ENCODE peak calls at places on chromosomes 6 and 20, in eight cellular contexts. One of them, this sample, is unnamed.

GRCh38 chr6:27280064-27280539 is 32.0 kb downstream of the POM121L2 start:
- DNase-seq in NCI-H1092: no peak
- DNase-seq in iris pigment epithelial cell: peak
- DNase-seq in heart right ventricle: no peak
- DNase-seq in activated naive CD8-positive, alpha-beta T cell treated with anti-CD3 and anti-CD28 coated beads, Interleukin-2, amount 10 ng/mL, durations not matched to agents 7 days and 5 days: no peak
- DNase-seq in T-helper 17 cell: no peak
- DNase-seq in HT1080: peak
- DNase-seq in K562: peak
- DNase-seq in this sample: no peak

GRCh38 chr6:6545616-6546317 is 42.8 kb upstream of the LY86 start:
- DNase-seq in NCI-H1092: no peak
- DNase-seq in iris pigment epithelial cell: no peak
- DNase-seq in heart right ventricle: no peak
- DNase-seq in activated naive CD8-positive, alpha-beta T cell treated with anti-CD3 and anti-CD28 coated beads, Interleukin-2, amount 10 ng/mL, durations not matched to agents 7 days and 5 days: no peak
- DNase-seq in T-helper 17 cell: no peak
- DNase-seq in HT1080: no peak
- DNase-seq in K562: no peak
- DNase-seq in this sample: no peak

GRCh38 chr20:20487811-20488210 is 119.9 kb downstream of the INSM1 start:
- DNase-seq in NCI-H1092: no peak
- DNase-seq in iris pigment epithelial cell: peak
- DNase-seq in heart right ventricle: no peak
- DNase-seq in activated naive CD8-positive, alpha-beta T cell treated with anti-CD3 and anti-CD28 coated beads, Interleukin-2, amount 10 ng/mL, durations not matched to agents 7 days and 5 days: no peak
- DNase-seq in T-helper 17 cell: no peak
- DNase-seq in HT1080: no peak
- DNase-seq in K562: no peak
- DNase-seq in this sample: no peak

GRCh38 chr6:75206338-75207210 is 721 bp upstream of the COL12A1 start:
- DNase-seq in NCI-H1092: no peak
- DNase-seq in iris pigment epithelial cell: peak
- DNase-seq in heart right ventricle: no peak
- DNase-seq in activated naive CD8-positive, alpha-beta T cell treated with anti-CD3 and anti-CD28 coated beads, Interleukin-2, amount 10 ng/mL, durations not matched to agents 7 days and 5 days: peak
- DNase-seq in T-helper 17 cell: no peak
- DNase-seq in HT1080: no peak
- DNase-seq in K562: no peak
- DNase-seq in this sample: peak

GRCh38 chr20:24983896-24984295 is 8.7 kb downstream of the APMAP start:
- DNase-seq in NCI-H1092: no peak
- DNase-seq in iris pigment epithelial cell: no peak
- DNase-seq in heart right ventricle: no peak
- DNase-seq in activated naive CD8-positive, alpha-beta T cell treated with anti-CD3 and anti-CD28 coated beads, Interleukin-2, amount 10 ng/mL, durations not matched to agents 7 days and 5 days: no peak
- DNase-seq in T-helper 17 cell: no peak
- DNase-seq in HT1080: no peak
- DNase-seq in K562: no peak
- DNase-seq in this sample: no peak

GRCh38 chr6:159633196-159633595 is 59.8 kb downstream of the SOD2 start:
- DNase-seq in NCI-H1092: no peak
- DNase-seq in iris pigment epithelial cell: peak
- DNase-seq in heart right ventricle: no peak
- DNase-seq in activated naive CD8-positive, alpha-beta T cell treated with anti-CD3 and anti-CD28 coated beads, Interleukin-2, amount 10 ng/mL, durations not matched to agents 7 days and 5 days: no peak
- DNase-seq in T-helper 17 cell: no peak
- DNase-seq in HT1080: peak
- DNase-seq in K562: peak
- DNase-seq in this sample: no peak

GRCh38 chr20:44068311-44068710 is 118.7 kb downstream of the JPH2 start:
- DNase-seq in NCI-H1092: no peak
- DNase-seq in iris pigment epithelial cell: no peak
- DNase-seq in heart right ventricle: no peak
- DNase-seq in activated naive CD8-positive, alpha-beta T cell treated with anti-CD3 and anti-CD28 coated beads, Interleukin-2, amount 10 ng/mL, durations not matched to agents 7 days and 5 days: peak
- DNase-seq in T-helper 17 cell: no peak
- DNase-seq in HT1080: no peak
- DNase-seq in K562: peak
- DNase-seq in this sample: no peak

GRCh38 chr6:90709597-90709996 is 122.7 kb upstream of the MAP3K7 start:
- DNase-seq in NCI-H1092: no peak
- DNase-seq in iris pigment epithelial cell: no peak
- DNase-seq in heart right ventricle: no peak
- DNase-seq in activated naive CD8-positive, alpha-beta T cell treated with anti-CD3 and anti-CD28 coated beads, Interleukin-2, amount 10 ng/mL, durations not matched to agents 7 days and 5 days: no peak
- DNase-seq in T-helper 17 cell: no peak
- DNase-seq in HT1080: no peak
- DNase-seq in K562: no peak
- DNase-seq in this sample: no peak

GRCh38 chr20:7161690-7162089 is 394.2 kb downstream of the BMP2 start:
- DNase-seq in NCI-H1092: no peak
- DNase-seq in iris pigment epithelial cell: peak
- DNase-seq in heart right ventricle: peak
- DNase-seq in activated naive CD8-positive, alpha-beta T cell treated with anti-CD3 and anti-CD28 coated beads, Interleukin-2, amount 10 ng/mL, durations not matched to agents 7 days and 5 days: no peak
- DNase-seq in T-helper 17 cell: no peak
- DNase-seq in HT1080: no peak
- DNase-seq in K562: no peak
- DNase-seq in this sample: no peak

GRCh38 chr6:158011478-158011920 is 29.8 kb downstream of the SYNJ2 start:
- DNase-seq in NCI-H1092: no peak
- DNase-seq in iris pigment epithelial cell: peak
- DNase-seq in heart right ventricle: no peak
- DNase-seq in activated naive CD8-positive, alpha-beta T cell treated with anti-CD3 and anti-CD28 coated beads, Interleukin-2, amount 10 ng/mL, durations not matched to agents 7 days and 5 days: no peak
- DNase-seq in T-helper 17 cell: no peak
- DNase-seq in HT1080: peak
- DNase-seq in K562: no peak
- DNase-seq in this sample: no peak

GRCh38 chr20:50913976-50914375 is 17.3 kb downstream of the ADNP start:
- DNase-seq in NCI-H1092: no peak
- DNase-seq in iris pigment epithelial cell: peak
- DNase-seq in heart right ventricle: no peak
- DNase-seq in activated naive CD8-positive, alpha-beta T cell treated with anti-CD3 and anti-CD28 coated beads, Interleukin-2, amount 10 ng/mL, durations not matched to agents 7 days and 5 days: no peak
- DNase-seq in T-helper 17 cell: no peak
- DNase-seq in HT1080: peak
- DNase-seq in K562: peak
- DNase-seq in this sample: no peak

GRCh38 chr20:47126374-47126705 is 230.2 kb downstream of the ZMYND8 start:
- DNase-seq in NCI-H1092: no peak
- DNase-seq in iris pigment epithelial cell: no peak
- DNase-seq in heart right ventricle: no peak
- DNase-seq in activated naive CD8-positive, alpha-beta T cell treated with anti-CD3 and anti-CD28 coated beads, Interleukin-2, amount 10 ng/mL, durations not matched to agents 7 days and 5 days: no peak
- DNase-seq in T-helper 17 cell: no peak
- DNase-seq in HT1080: no peak
- DNase-seq in K562: no peak
- DNase-seq in this sample: no peak

GRCh38 chr6:131183427-131184095 is 48.3 kb downstream of the AKAP7 start:
- DNase-seq in NCI-H1092: no peak
- DNase-seq in iris pigment epithelial cell: no peak
- DNase-seq in heart right ventricle: no peak
- DNase-seq in activated naive CD8-positive, alpha-beta T cell treated with anti-CD3 and anti-CD28 coated beads, Interleukin-2, amount 10 ng/mL, durations not matched to agents 7 days and 5 days: no peak
- DNase-seq in T-helper 17 cell: no peak
- DNase-seq in HT1080: no peak
- DNase-seq in K562: no peak
- DNase-seq in this sample: no peak

GRCh38 chr6:6841571-6841970 is 253.1 kb downstream of the LY86 start:
- DNase-seq in NCI-H1092: no peak
- DNase-seq in iris pigment epithelial cell: no peak
- DNase-seq in heart right ventricle: no peak
- DNase-seq in activated naive CD8-positive, alpha-beta T cell treated with anti-CD3 and anti-CD28 coated beads, Interleukin-2, amount 10 ng/mL, durations not matched to agents 7 days and 5 days: no peak
- DNase-seq in T-helper 17 cell: no peak
- DNase-seq in HT1080: no peak
- DNase-seq in K562: no peak
- DNase-seq in this sample: peak

GRCh38 chr6:111765681-111766523 is 107.3 kb downstream of the FYN start:
- DNase-seq in NCI-H1092: no peak
- DNase-seq in iris pigment epithelial cell: peak
- DNase-seq in heart right ventricle: no peak
- DNase-seq in activated naive CD8-positive, alpha-beta T cell treated with anti-CD3 and anti-CD28 coated beads, Interleukin-2, amount 10 ng/mL, durations not matched to agents 7 days and 5 days: no peak
- DNase-seq in T-helper 17 cell: no peak
- DNase-seq in HT1080: no peak
- DNase-seq in K562: no peak
- DNase-seq in this sample: no peak

GRCh38 chr20:45419188-45420091 is 3.5 kb downstream of the PIGT start:
- DNase-seq in NCI-H1092: peak
- DNase-seq in iris pigment epithelial cell: peak
- DNase-seq in heart right ventricle: peak
- DNase-seq in activated naive CD8-positive, alpha-beta T cell treated with anti-CD3 and anti-CD28 coated beads, Interleukin-2, amount 10 ng/mL, durations not matched to agents 7 days and 5 days: no peak
- DNase-seq in T-helper 17 cell: no peak
- DNase-seq in HT1080: peak
- DNase-seq in K562: no peak
- DNase-seq in this sample: peak

GRCh38 chr6:20946037-20946436 is 411.8 kb downstream of the CDKAL1 start:
- DNase-seq in NCI-H1092: no peak
- DNase-seq in iris pigment epithelial cell: peak
- DNase-seq in heart right ventricle: no peak
- DNase-seq in activated naive CD8-positive, alpha-beta T cell treated with anti-CD3 and anti-CD28 coated beads, Interleukin-2, amount 10 ng/mL, durations not matched to agents 7 days and 5 days: no peak
- DNase-seq in T-helper 17 cell: no peak
- DNase-seq in HT1080: peak
- DNase-seq in K562: no peak
- DNase-seq in this sample: no peak

GRCh38 chr6:31525553-31525931 is 3.2 kb upstream of the MCCD1 start:
- DNase-seq in NCI-H1092: no peak
- DNase-seq in iris pigment epithelial cell: no peak
- DNase-seq in heart right ventricle: no peak
- DNase-seq in activated naive CD8-positive, alpha-beta T cell treated with anti-CD3 and anti-CD28 coated beads, Interleukin-2, amount 10 ng/mL, durations not matched to agents 7 days and 5 days: no peak
- DNase-seq in T-helper 17 cell: no peak
- DNase-seq in HT1080: no peak
- DNase-seq in K562: peak
- DNase-seq in this sample: no peak

GRCh38 chr6:111661541-111662041 is 55.9 kb upstream of the TRAF3IP2 start:
- DNase-seq in NCI-H1092: no peak
- DNase-seq in iris pigment epithelial cell: no peak
- DNase-seq in heart right ventricle: no peak
- DNase-seq in activated naive CD8-positive, alpha-beta T cell treated with anti-CD3 and anti-CD28 coated beads, Interleukin-2, amount 10 ng/mL, durations not matched to agents 7 days and 5 days: no peak
- DNase-seq in T-helper 17 cell: no peak
- DNase-seq in HT1080: no peak
- DNase-seq in K562: no peak
- DNase-seq in this sample: no peak

GRCh38 chr6:30793521-30794194 is 49.3 kb upstream of the IER3 start:
- DNase-seq in NCI-H1092: no peak
- DNase-seq in iris pigment epithelial cell: peak
- DNase-seq in heart right ventricle: no peak
- DNase-seq in activated naive CD8-positive, alpha-beta T cell treated with anti-CD3 and anti-CD28 coated beads, Interleukin-2, amount 10 ng/mL, durations not matched to agents 7 days and 5 days: no peak
- DNase-seq in T-helper 17 cell: no peak
- DNase-seq in HT1080: peak
- DNase-seq in K562: no peak
- DNase-seq in this sample: no peak

GRCh38 chr6:155117266-155117665 is 122.2 kb downstream of the TIAM2 start:
- DNase-seq in NCI-H1092: no peak
- DNase-seq in iris pigment epithelial cell: peak
- DNase-seq in heart right ventricle: no peak
- DNase-seq in activated naive CD8-positive, alpha-beta T cell treated with anti-CD3 and anti-CD28 coated beads, Interleukin-2, amount 10 ng/mL, durations not matched to agents 7 days and 5 days: no peak
- DNase-seq in T-helper 17 cell: no peak
- DNase-seq in HT1080: no peak
- DNase-seq in K562: no peak
- DNase-seq in this sample: no peak

GRCh38 chr6:170282512-170283158 is 8.2 kb downstream of the DLL1 start:
- DNase-seq in NCI-H1092: no peak
- DNase-seq in iris pigment epithelial cell: no peak
- DNase-seq in heart right ventricle: no peak
- DNase-seq in activated naive CD8-positive, alpha-beta T cell treated with anti-CD3 and anti-CD28 coated beads, Interleukin-2, amount 10 ng/mL, durations not matched to agents 7 days and 5 days: no peak
- DNase-seq in T-helper 17 cell: no peak
- DNase-seq in HT1080: no peak
- DNase-seq in K562: no peak
- DNase-seq in this sample: no peak

GRCh38 chr6:136961848-136962247 is 39.7 kb downstream of the SLC35D3 start:
- DNase-seq in NCI-H1092: peak
- DNase-seq in iris pigment epithelial cell: no peak
- DNase-seq in heart right ventricle: no peak
- DNase-seq in activated naive CD8-positive, alpha-beta T cell treated with anti-CD3 and anti-CD28 coated beads, Interleukin-2, amount 10 ng/mL, durations not matched to agents 7 days and 5 days: no peak
- DNase-seq in T-helper 17 cell: no peak
- DNase-seq in HT1080: no peak
- DNase-seq in K562: no peak
- DNase-seq in this sample: no peak

GRCh38 chr6:32166411-32167061 is 2.1 kb downstream of the EGFL8 start:
- DNase-seq in NCI-H1092: no peak
- DNase-seq in iris pigment epithelial cell: no peak
- DNase-seq in heart right ventricle: no peak
- DNase-seq in activated naive CD8-positive, alpha-beta T cell treated with anti-CD3 and anti-CD28 coated beads, Interleukin-2, amount 10 ng/mL, durations not matched to agents 7 days and 5 days: no peak
- DNase-seq in T-helper 17 cell: no peak
- DNase-seq in HT1080: no peak
- DNase-seq in K562: peak
- DNase-seq in this sample: peak

GRCh38 chr6:144315226-144315980 is 30.3 kb downstream of the UTRN start:
- DNase-seq in NCI-H1092: no peak
- DNase-seq in iris pigment epithelial cell: no peak
- DNase-seq in heart right ventricle: peak
- DNase-seq in activated naive CD8-positive, alpha-beta T cell treated with anti-CD3 and anti-CD28 coated beads, Interleukin-2, amount 10 ng/mL, durations not matched to agents 7 days and 5 days: no peak
- DNase-seq in T-helper 17 cell: no peak
- DNase-seq in HT1080: no peak
- DNase-seq in K562: no peak
- DNase-seq in this sample: no peak

GRCh38 chr20:62020935-62021701 is 44.6 kb downstream of the TAF4 start:
- DNase-seq in NCI-H1092: no peak
- DNase-seq in iris pigment epithelial cell: peak
- DNase-seq in heart right ventricle: peak
- DNase-seq in activated naive CD8-positive, alpha-beta T cell treated with anti-CD3 and anti-CD28 coated beads, Interleukin-2, amount 10 ng/mL, durations not matched to agents 7 days and 5 days: no peak
- DNase-seq in T-helper 17 cell: no peak
- DNase-seq in HT1080: no peak
- DNase-seq in K562: no peak
- DNase-seq in this sample: peak

GRCh38 chr20:22423190-22423832 is 161.1 kb downstream of the FOXA2 start:
- DNase-seq in NCI-H1092: no peak
- DNase-seq in iris pigment epithelial cell: no peak
- DNase-seq in heart right ventricle: no peak
- DNase-seq in activated naive CD8-positive, alpha-beta T cell treated with anti-CD3 and anti-CD28 coated beads, Interleukin-2, amount 10 ng/mL, durations not matched to agents 7 days and 5 days: no peak
- DNase-seq in T-helper 17 cell: no peak
- DNase-seq in HT1080: no peak
- DNase-seq in K562: no peak
- DNase-seq in this sample: no peak

GRCh38 chr6:42306439-42307140 is 88.9 kb upstream of the MRPS10 start:
- DNase-seq in NCI-H1092: no peak
- DNase-seq in iris pigment epithelial cell: no peak
- DNase-seq in heart right ventricle: no peak
- DNase-seq in activated naive CD8-positive, alpha-beta T cell treated with anti-CD3 and anti-CD28 coated beads, Interleukin-2, amount 10 ng/mL, durations not matched to agents 7 days and 5 days: no peak
- DNase-seq in T-helper 17 cell: no peak
- DNase-seq in HT1080: no peak
- DNase-seq in K562: no peak
- DNase-seq in this sample: no peak

GRCh38 chr6:90415178-90415577 is 118.5 kb upstream of the BACH2 start:
- DNase-seq in NCI-H1092: no peak
- DNase-seq in iris pigment epithelial cell: no peak
- DNase-seq in heart right ventricle: no peak
- DNase-seq in activated naive CD8-positive, alpha-beta T cell treated with anti-CD3 and anti-CD28 coated beads, Interleukin-2, amount 10 ng/mL, durations not matched to agents 7 days and 5 days: no peak
- DNase-seq in T-helper 17 cell: no peak
- DNase-seq in HT1080: no peak
- DNase-seq in K562: no peak
- DNase-seq in this sample: no peak

GRCh38 chr20:57089701-57090144 is 176.7 kb downstream of the BMP7 start:
- DNase-seq in NCI-H1092: peak
- DNase-seq in iris pigment epithelial cell: peak
- DNase-seq in heart right ventricle: peak
- DNase-seq in activated naive CD8-positive, alpha-beta T cell treated with anti-CD3 and anti-CD28 coated beads, Interleukin-2, amount 10 ng/mL, durations not matched to agents 7 days and 5 days: peak
- DNase-seq in T-helper 17 cell: peak
- DNase-seq in HT1080: peak
- DNase-seq in K562: peak
- DNase-seq in this sample: peak

GRCh38 chr6:160960839-160961238 is 30.7 kb upstream of the MAP3K4 start:
- DNase-seq in NCI-H1092: no peak
- DNase-seq in iris pigment epithelial cell: no peak
- DNase-seq in heart right ventricle: no peak
- DNase-seq in activated naive CD8-positive, alpha-beta T cell treated with anti-CD3 and anti-CD28 coated beads, Interleukin-2, amount 10 ng/mL, durations not matched to agents 7 days and 5 days: no peak
- DNase-seq in T-helper 17 cell: no peak
- DNase-seq in HT1080: no peak
- DNase-seq in K562: no peak
- DNase-seq in this sample: no peak